ENCODE peak calls at places on chromosome 21, in five cellular contexts. One of them, this sample, is unnamed.

GRCh38 chr21:46325073-46325912 is 1.3 kb downstream of the PCNT start:
- DNase-seq in GM10248: peak
- DNase-seq in progenitor cell of endocrine pancreas: peak
- DNase-seq in T-cell: no peak
- DNase-seq in neural progenitor cell: peak
- DNase-seq in this sample: no peak

GRCh38 chr21:37642493-37642892 is 273.8 kb downstream of the KCNJ6 start:
- DNase-seq in neural progenitor cell: peak
- DNase-seq in T-cell: peak
- DNase-seq in GM10248: peak
- DNase-seq in progenitor cell of endocrine pancreas: no peak
- DNase-seq in this sample: peak

GRCh38 chr21:38790961-38791360 is 14.8 kb upstream of the ETS2 start:
- DNase-seq in neural progenitor cell: no peak
- DNase-seq in GM10248: no peak
- DNase-seq in progenitor cell of endocrine pancreas: no peak
- DNase-seq in T-cell: no peak
- DNase-seq in this sample: no peak

GRCh38 chr21:33058468-33059318 is 11.2 kb upstream of the OLIG1 start:
- DNase-seq in progenitor cell of endocrine pancreas: no peak
- DNase-seq in GM10248: no peak
- DNase-seq in neural progenitor cell: no peak
- DNase-seq in T-cell: no peak
- DNase-seq in this sample: no peak

GRCh38 chr21:45867041-45867630 is 114.4 kb upstream of the COL6A1 start:
- DNase-seq in GM10248: no peak
- DNase-seq in neural progenitor cell: no peak
- DNase-seq in T-cell: no peak
- DNase-seq in progenitor cell of endocrine pancreas: no peak
- DNase-seq in this sample: no peak

GRCh38 chr21:17105972-17106371 is 406.9 kb upstream of the CXADR start:
- DNase-seq in GM10248: no peak
- DNase-seq in progenitor cell of endocrine pancreas: no peak
- DNase-seq in T-cell: no peak
- DNase-seq in neural progenitor cell: no peak
- DNase-seq in this sample: no peak

GRCh38 chr21:33069994-33070811 is at the start of gene OLIG1:
- DNase-seq in neural progenitor cell: peak
- DNase-seq in GM10248: no peak
- DNase-seq in T-cell: no peak
- DNase-seq in progenitor cell of endocrine pancreas: peak
- DNase-seq in this sample: no peak

GRCh38 chr21:36235058-36235582 is 78.5 kb downstream of the DOP1B start:
- DNase-seq in T-cell: no peak
- DNase-seq in progenitor cell of endocrine pancreas: no peak
- DNase-seq in GM10248: no peak
- DNase-seq in neural progenitor cell: peak
- DNase-seq in this sample: no peak

GRCh38 chr21:45846373-45847160 is 135.0 kb upstream of the COL6A1 start:
- DNase-seq in GM10248: no peak
- DNase-seq in T-cell: no peak
- DNase-seq in progenitor cell of endocrine pancreas: no peak
- DNase-seq in neural progenitor cell: no peak
- DNase-seq in this sample: no peak

GRCh38 chr21:22374218-22374969 is 1376.2 kb downstream of the NCAM2 start:
- DNase-seq in T-cell: no peak
- DNase-seq in neural progenitor cell: peak
- DNase-seq in GM10248: no peak
- DNase-seq in progenitor cell of endocrine pancreas: peak
- DNase-seq in this sample: no peak

GRCh38 chr21:41927727-41928409 is 25.9 kb downstream of the C2CD2 start:
- DNase-seq in progenitor cell of endocrine pancreas: no peak
- DNase-seq in T-cell: no peak
- DNase-seq in GM10248: peak
- DNase-seq in neural progenitor cell: no peak
- DNase-seq in this sample: no peak

GRCh38 chr21:34967509-34968289 is 81.4 kb downstream of the RUNX1 start:
- DNase-seq in neural progenitor cell: no peak
- DNase-seq in GM10248: peak
- DNase-seq in progenitor cell of endocrine pancreas: no peak
- DNase-seq in T-cell: no peak
- DNase-seq in this sample: no peak

GRCh38 chr21:41684381-41685245 is 82.2 kb downstream of the RIPK4 start:
- DNase-seq in T-cell: no peak
- DNase-seq in GM10248: no peak
- DNase-seq in neural progenitor cell: no peak
- DNase-seq in progenitor cell of endocrine pancreas: no peak
- DNase-seq in this sample: no peak

GRCh38 chr21:28159396-28159795 is 833.3 kb downstream of the LTN1 start:
- DNase-seq in GM10248: no peak
- DNase-seq in neural progenitor cell: no peak
- DNase-seq in progenitor cell of endocrine pancreas: no peak
- DNase-seq in T-cell: no peak
- DNase-seq in this sample: no peak

GRCh38 chr21:26165331-26165730 is 5.2 kb downstream of the APP start:
- DNase-seq in progenitor cell of endocrine pancreas: no peak
- DNase-seq in GM10248: no peak
- DNase-seq in T-cell: no peak
- DNase-seq in neural progenitor cell: no peak
- DNase-seq in this sample: no peak

GRCh38 chr21:32726742-32727477 is 903 bp downstream of the SYNJ1 start:
- DNase-seq in progenitor cell of endocrine pancreas: no peak
- DNase-seq in T-cell: peak
- DNase-seq in neural progenitor cell: peak
- DNase-seq in GM10248: peak
- DNase-seq in this sample: no peak

GRCh38 chr21:43333301-43334062 is 93.4 kb downstream of the SIK1 start:
- DNase-seq in T-cell: no peak
- DNase-seq in progenitor cell of endocrine pancreas: peak
- DNase-seq in neural progenitor cell: peak
- DNase-seq in GM10248: no peak
- DNase-seq in this sample: no peak

GRCh38 chr21:33047231-33047630 is 21.5 kb downstream of the OLIG2 start:
- DNase-seq in progenitor cell of endocrine pancreas: no peak
- DNase-seq in GM10248: no peak
- DNase-seq in T-cell: no peak
- DNase-seq in neural progenitor cell: no peak
- DNase-seq in this sample: no peak

GRCh38 chr21:16773206-16773605 is 739.6 kb upstream of the CXADR start:
- DNase-seq in progenitor cell of endocrine pancreas: no peak
- DNase-seq in T-cell: no peak
- DNase-seq in GM10248: no peak
- DNase-seq in neural progenitor cell: no peak
- DNase-seq in this sample: no peak

GRCh38 chr21:44910229-44911065 is 10.3 kb downstream of the ITGB2 start:
- DNase-seq in T-cell: no peak
- DNase-seq in GM10248: no peak
- DNase-seq in progenitor cell of endocrine pancreas: no peak
- DNase-seq in neural progenitor cell: no peak
- DNase-seq in this sample: no peak

GRCh38 chr21:39175154-39175553 is 8.1 kb downstream of the PSMG1 start:
- DNase-seq in neural progenitor cell: no peak
- DNase-seq in T-cell: no peak
- DNase-seq in GM10248: no peak
- DNase-seq in progenitor cell of endocrine pancreas: no peak
- DNase-seq in this sample: no peak

GRCh38 chr21:45545691-45546531 is 3.7 kb upstream of the SLC19A1 start:
- DNase-seq in T-cell: no peak
- DNase-seq in GM10248: no peak
- DNase-seq in progenitor cell of endocrine pancreas: no peak
- DNase-seq in neural progenitor cell: no peak
- DNase-seq in this sample: no peak

GRCh38 chr21:36704958-36705678 is 6.2 kb downstream of the SIM2 start:
- DNase-seq in GM10248: peak
- DNase-seq in progenitor cell of endocrine pancreas: no peak
- DNase-seq in T-cell: no peak
- DNase-seq in neural progenitor cell: peak
- DNase-seq in this sample: no peak

GRCh38 chr21:41953831-41954653 is at the start of gene C2CD2:
- DNase-seq in GM10248: peak
- DNase-seq in progenitor cell of endocrine pancreas: peak
- DNase-seq in neural progenitor cell: peak
- DNase-seq in T-cell: no peak
- DNase-seq in this sample: no peak

GRCh38 chr21:33403786-33404571 is 766 bp downstream of the IFNGR2 start:
- DNase-seq in progenitor cell of endocrine pancreas: peak
- DNase-seq in T-cell: no peak
- DNase-seq in neural progenitor cell: peak
- DNase-seq in GM10248: peak
- DNase-seq in this sample: no peak

GRCh38 chr21:14757533-14758327 is 211.6 kb upstream of the SAMSN1 start:
- DNase-seq in GM10248: no peak
- DNase-seq in progenitor cell of endocrine pancreas: no peak
- DNase-seq in neural progenitor cell: no peak
- DNase-seq in T-cell: no peak
- DNase-seq in this sample: no peak

GRCh38 chr21:42829954-42830353 is 49.4 kb downstream of the WDR4 start:
- DNase-seq in neural progenitor cell: no peak
- DNase-seq in T-cell: no peak
- DNase-seq in progenitor cell of endocrine pancreas: no peak
- DNase-seq in GM10248: no peak
- DNase-seq in this sample: no peak

GRCh38 chr21:44701541-44701940 is 4.6 kb downstream of the KRTAP10-12 start:
- DNase-seq in neural progenitor cell: no peak
- DNase-seq in T-cell: no peak
- DNase-seq in progenitor cell of endocrine pancreas: no peak
- DNase-seq in GM10248: no peak
- DNase-seq in this sample: no peak

GRCh38 chr21:35324372-35325220 is 275.5 kb upstream of the RUNX1 start:
- DNase-seq in GM10248: no peak
- DNase-seq in neural progenitor cell: no peak
- DNase-seq in progenitor cell of endocrine pancreas: no peak
- DNase-seq in T-cell: no peak
- DNase-seq in this sample: no peak

GRCh38 chr21:37835512-37835911 is 80.7 kb downstream of the KCNJ6 start:
- DNase-seq in GM10248: no peak
- DNase-seq in progenitor cell of endocrine pancreas: no peak
- DNase-seq in neural progenitor cell: no peak
- DNase-seq in T-cell: no peak
- DNase-seq in this sample: no peak

GRCh38 chr21:44532165-44532564 is 7.8 kb downstream of the KRTAP10-1 start:
- DNase-seq in GM10248: no peak
- DNase-seq in neural progenitor cell: no peak
- DNase-seq in T-cell: no peak
- DNase-seq in progenitor cell of endocrine pancreas: no peak
- DNase-seq in this sample: no peak

GRCh38 chr21:41786521-41786987 is 19.7 kb upstream of the RIPK4 start:
- DNase-seq in GM10248: no peak
- DNase-seq in progenitor cell of endocrine pancreas: no peak
- DNase-seq in neural progenitor cell: no peak
- DNase-seq in T-cell: no peak
- DNase-seq in this sample: no peak

GRCh38 chr21:45140346-45140940 is 66.1 kb downstream of the ADARB1 start:
- DNase-seq in GM10248: peak
- DNase-seq in neural progenitor cell: peak
- DNase-seq in progenitor cell of endocrine pancreas: peak
- DNase-seq in T-cell: peak
- DNase-seq in this sample: peak

GRCh38 chr21:45088729-45089128 is 14.3 kb downstream of the ADARB1 start:
- DNase-seq in neural progenitor cell: no peak
- DNase-seq in T-cell: no peak
- DNase-seq in GM10248: no peak
- DNase-seq in progenitor cell of endocrine pancreas: no peak
- DNase-seq in this sample: no peak

GRCh38 chr21:41972511-41973205 is 18.8 kb upstream of the C2CD2 start:
- DNase-seq in progenitor cell of endocrine pancreas: no peak
- DNase-seq in T-cell: no peak
- DNase-seq in GM10248: no peak
- DNase-seq in neural progenitor cell: no peak
- DNase-seq in this sample: no peak

GRCh38 chr21:41548781-41549180 is 40.8 kb upstream of the TMPRSS2 start:
- DNase-seq in neural progenitor cell: peak
- DNase-seq in GM10248: no peak
- DNase-seq in T-cell: no peak
- DNase-seq in progenitor cell of endocrine pancreas: no peak
- DNase-seq in this sample: no peak

GRCh38 chr21:14120091-14120734 is 90.5 kb downstream of the LIPI start:
- DNase-seq in T-cell: no peak
- DNase-seq in GM10248: peak
- DNase-seq in neural progenitor cell: peak
- DNase-seq in progenitor cell of endocrine pancreas: no peak
- DNase-seq in this sample: no peak

GRCh38 chr21:45152265-45152746 is 77.9 kb downstream of the ADARB1 start:
- DNase-seq in T-cell: peak
- DNase-seq in GM10248: peak
- DNase-seq in neural progenitor cell: peak
- DNase-seq in progenitor cell of endocrine pancreas: no peak
- DNase-seq in this sample: no peak

GRCh38 chr21:41956926-41957729 is 3.3 kb upstream of the C2CD2 start:
- DNase-seq in T-cell: no peak
- DNase-seq in progenitor cell of endocrine pancreas: no peak
- DNase-seq in GM10248: no peak
- DNase-seq in neural progenitor cell: no peak
- DNase-seq in this sample: no peak

GRCh38 chr21:19228241-19228640 is 824.7 kb upstream of the TMPRSS15 start:
- DNase-seq in GM10248: no peak
- DNase-seq in neural progenitor cell: no peak
- DNase-seq in progenitor cell of endocrine pancreas: no peak
- DNase-seq in T-cell: no peak
- DNase-seq in this sample: no peak

This sample was measured in iPS DF 19.7.